ENCODE peak calls at places on chromosomes 2 and 18, in ten cellular contexts. R is gastrocnemius medialis; Y is adrenal gland; M is WTC11; B is cardiac muscle cell; Q is AG10803; E is breast epithelium; P is HFF-Myc; L is choroid plexus epithelial cell; N is CD8-positive, alpha-beta T cell. K is an unnamed sample.

GRCh38 chr18:22115573-22115972 is 53.8 kb upstream of the GATA6 start:
- DNase-seq in R (no peak), Y (no peak), M (peak), B (peak), Q (no peak), E (no peak), P (no peak), L (no peak), N (no peak), K (no peak)

GRCh38 chr18:59446012-59446411 is 86.9 kb upstream of the LMAN1 start:
- DNase-seq in R (no peak), Y (no peak), M (no peak), B (peak), Q (peak), E (no peak), P (no peak), L (peak), N (no peak), K (no peak)

GRCh38 chr2:237190958-237191692 is 105.4 kb downstream of the COPS8 start:
- DNase-seq in R (no peak), Y (no peak), M (no peak), B (no peak), Q (no peak), E (no peak), P (no peak), L (no peak), N (no peak), K (no peak)

GRCh38 chr2:64988420-64989125 is 626 bp upstream of the SLC1A4 start:
- DNase-seq in R (peak), Y (peak), M (peak), B (peak), Q (peak), E (peak), P (peak), L (peak), N (peak), K (peak)

GRCh38 chr2:134361648-134362047 is 107.8 kb downstream of the MGAT5 start:
- DNase-seq in R (no peak), Y (no peak), M (no peak), B (no peak), Q (no peak), E (no peak), P (no peak), L (peak), N (no peak), K (no peak)

GRCh38 chr2:66541646-66542045 is 106.7 kb downstream of the MEIS1 start:
- DNase-seq in R (no peak), Y (no peak), M (no peak), B (no peak), Q (no peak), E (no peak), P (no peak), L (no peak), N (no peak), K (no peak)

GRCh38 chr2:107730898-107731297 is 95.8 kb upstream of the RGPD4 start:
- DNase-seq in R (no peak), Y (no peak), M (no peak), B (no peak), Q (peak), E (no peak), P (no peak), L (no peak), N (no peak), K (no peak)

GRCh38 chr2:3479430-3480320 is 39.7 kb downstream of the ADI1 start:
- DNase-seq in R (no peak), Y (no peak), M (no peak), B (no peak), Q (no peak), E (no peak), P (no peak), L (no peak), N (no peak), K (no peak)

GRCh38 chr2:112481050-112481527 is 867 bp upstream of the TTL start:
- DNase-seq in R (peak), Y (peak), M (peak), B (peak), Q (peak), E (peak), P (no peak), L (peak), N (peak), K (peak)

GRCh38 chr2:951224-952006 is 766 bp downstream of the SNTG2 start:
- DNase-seq in R (no peak), Y (no peak), M (peak), B (peak), Q (no peak), E (no peak), P (no peak), L (no peak), N (no peak), K (no peak)

GRCh38 chr2:135875491-135876065 is 665 bp downstream of the MCM6 start:
- DNase-seq in R (peak), Y (peak), M (peak), B (peak), Q (peak), E (peak), P (no peak), L (peak), N (peak), K (no peak)

GRCh38 chr18:13264986-13265900 is 46.7 kb downstream of the LDLRAD4 start:
- DNase-seq in R (no peak), Y (no peak), M (no peak), B (no peak), Q (no peak), E (no peak), P (no peak), L (no peak), N (no peak), K (no peak)

GRCh38 chr2:56100791-56101312 is 82.9 kb upstream of the CCDC85A start:
- DNase-seq in R (no peak), Y (no peak), M (no peak), B (no peak), Q (no peak), E (no peak), P (no peak), L (no peak), N (no peak), K (no peak)

GRCh38 chr2:119517433-119517832 is 6.8 kb downstream of the SCTR start:
- DNase-seq in R (no peak), Y (peak), M (peak), B (peak), Q (peak), E (no peak), P (no peak), L (peak), N (no peak), K (peak)

GRCh38 chr2:109459485-109459884 is 154.3 kb downstream of the SEPTIN10 start:
- DNase-seq in R (no peak), Y (no peak), M (no peak), B (no peak), Q (peak), E (no peak), P (no peak), L (no peak), N (no peak), K (no peak)

GRCh38 chr2:63902149-63902548 is 60.5 kb downstream of the UGP2 start:
- DNase-seq in R (no peak), Y (no peak), M (no peak), B (no peak), Q (no peak), E (no peak), P (no peak), L (no peak), N (no peak), K (no peak)

GRCh38 chr2:200738590-200738989 is 73.1 kb upstream of the BZW1 start:
- DNase-seq in R (no peak), Y (no peak), M (no peak), B (no peak), Q (no peak), E (no peak), P (no peak), L (no peak), N (no peak), K (no peak)

GRCh38 chr2:40371525-40372277 is 80.2 kb downstream of the SLC8A1 start:
- DNase-seq in R (no peak), Y (peak), M (peak), B (peak), Q (peak), E (no peak), P (peak), L (peak), N (no peak), K (no peak)

GRCh38 chr2:100821255-100821912 is 1.4 kb downstream of the NPAS2 start:
- DNase-seq in R (no peak), Y (no peak), M (no peak), B (no peak), Q (no peak), E (no peak), P (no peak), L (peak), N (no peak), K (no peak)

GRCh38 chr2:68987051-68987503 is 12.6 kb downstream of the GKN1 start:
- DNase-seq in R (no peak), Y (peak), M (no peak), B (no peak), Q (no peak), E (no peak), P (no peak), L (peak), N (no peak), K (no peak)

GRCh38 chr2:31317387-31317786 is 83.4 kb downstream of the EHD3 start:
- DNase-seq in R (no peak), Y (no peak), M (no peak), B (no peak), Q (no peak), E (no peak), P (no peak), L (no peak), N (no peak), K (no peak)
- TF ChIP-seq CTCF in R (no peak), Y (no peak), M (no peak), B (no peak), Q (no peak), E (no peak), P (no peak), L (peak), N (no peak), K (no peak)

DNA sequence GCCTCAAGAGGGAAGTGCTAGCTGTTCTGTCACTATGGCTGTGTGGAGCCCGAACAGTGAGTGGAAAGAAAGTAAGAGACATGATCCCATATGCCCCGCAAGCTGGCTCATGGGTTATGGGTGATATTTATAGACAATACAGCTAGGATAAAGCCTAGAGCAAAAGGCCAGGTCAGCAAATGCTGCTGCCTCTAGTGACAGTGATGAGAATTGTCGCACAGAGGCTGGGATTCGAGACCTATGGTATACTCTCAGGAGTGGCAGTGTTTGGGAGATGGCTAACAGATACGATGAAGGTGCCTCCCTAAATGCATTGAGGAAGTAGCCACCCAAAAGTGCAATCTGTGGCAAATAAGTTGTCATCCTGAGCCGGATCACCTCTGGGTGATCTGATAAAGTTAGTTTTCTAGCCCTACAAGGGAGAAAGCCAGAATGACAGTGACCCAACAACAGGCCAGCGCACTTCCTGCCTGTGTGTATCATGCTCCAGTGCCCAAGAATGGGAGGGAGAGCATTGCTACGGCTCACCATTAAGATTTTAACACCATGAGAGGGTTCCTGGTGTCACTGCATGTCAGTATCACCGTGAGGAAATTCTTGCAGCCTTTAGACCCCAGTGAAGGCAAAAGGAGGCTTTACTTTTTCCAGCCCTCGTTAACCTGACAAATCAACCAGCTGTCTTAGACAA is 92.3 kb upstream of the TGFA start:
- DNase-seq in R (no peak), Y (no peak), M (peak), B (peak), Q (no peak), E (no peak), P (no peak), L (no peak), N (no peak), K (no peak)
- TF ChIP-seq CTCF in R (no peak), Y (no peak), M (peak), B (no peak), Q (peak), E (no peak), P (no peak), L (peak), N (no peak), K (peak)

GRCh38 chr2:73177645-73178255 is 24.6 kb upstream of the NOTO start:
- DNase-seq in R (no peak), Y (no peak), M (peak), B (no peak), Q (no peak), E (no peak), P (no peak), L (no peak), N (no peak), K (no peak)
- TF ChIP-seq CTCF in R (no peak), Y (no peak), M (no peak), B (no peak), Q (no peak), E (no peak), P (no peak), L (no peak), N (peak), K (no peak)

GRCh38 chr2:218516614-218517013 is 51.5 kb downstream of the USP37 start:
- DNase-seq in R (no peak), Y (no peak), M (no peak), B (no peak), Q (no peak), E (no peak), P (no peak), L (peak), N (no peak), K (no peak)
- TF ChIP-seq CTCF in R (no peak), Y (no peak), M (peak), B (peak), Q (peak), E (no peak), P (peak), L (peak), N (peak), K (no peak)

GRCh38 chr2:70977605-70978205 is 725 bp upstream of the ANKRD53 start:
- DNase-seq in R (no peak), Y (peak), M (no peak), B (no peak), Q (peak), E (peak), P (no peak), L (peak), N (no peak), K (no peak)
- TF ChIP-seq CTCF in R (no peak), Y (no peak), M (peak), B (no peak), Q (no peak), E (peak), P (peak), L (no peak), N (peak), K (no peak)

GRCh38 chr2:210895132-210895531 is 338.7 kb downstream of the CPS1 start:
- DNase-seq in R (no peak), Y (no peak), M (peak), B (peak), Q (no peak), E (no peak), P (no peak), L (no peak), N (no peak), K (no peak)
- TF ChIP-seq CTCF in R (no peak), Y (no peak), M (no peak), B (no peak), Q (no peak), E (no peak), P (no peak), L (peak), N (no peak), K (no peak)

GRCh38 chr2:132875193-132875592 is 205.2 kb upstream of the LYPD1 start:
- DNase-seq in R (no peak), Y (no peak), M (no peak), B (no peak), Q (no peak), E (no peak), P (no peak), L (no peak), N (no peak), K (no peak)
- TF ChIP-seq CTCF in R (no peak), Y (no peak), M (no peak), B (no peak), Q (no peak), E (no peak), P (no peak), L (no peak), N (no peak), K (no peak)

DNA sequence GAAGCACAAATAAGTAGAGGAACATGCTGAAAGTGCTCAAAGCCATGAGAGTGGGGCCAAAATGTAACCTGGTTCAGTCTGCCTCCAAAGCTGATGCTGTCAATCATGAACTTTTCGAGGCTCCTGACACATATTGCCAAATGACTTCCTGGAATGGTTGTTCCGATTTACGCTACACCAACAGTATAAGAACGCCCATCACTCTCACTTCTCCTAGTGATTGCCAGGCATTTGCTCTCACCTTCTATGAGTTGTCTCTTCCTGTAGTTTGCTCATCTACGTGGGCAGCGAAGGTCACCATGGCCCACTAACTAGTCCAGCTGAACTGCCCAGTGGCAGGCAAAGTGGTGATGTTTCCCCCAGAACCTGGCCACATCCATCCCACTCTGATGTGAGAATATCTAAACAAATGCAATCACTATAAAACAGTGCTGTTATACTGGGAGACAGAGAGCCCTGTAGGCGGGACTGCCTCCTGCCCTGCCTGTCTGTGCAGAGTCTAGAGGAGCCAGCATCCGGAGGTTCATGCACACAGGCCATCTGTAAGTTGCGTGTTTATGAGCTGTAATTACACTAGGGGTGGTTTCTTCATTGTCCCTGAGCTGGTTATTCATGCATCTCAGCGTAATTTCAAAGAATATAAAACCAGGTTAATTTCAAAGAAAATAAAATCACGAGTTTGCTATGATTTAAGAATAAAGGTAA is 8.8 kb upstream of the CABLES1 start:
- DNase-seq in R (no peak), Y (no peak), M (no peak), B (no peak), Q (peak), E (peak), P (no peak), L (no peak), N (no peak), K (no peak)
- TF ChIP-seq CTCF in R (no peak), Y (no peak), M (no peak), B (no peak), Q (no peak), E (no peak), P (no peak), L (no peak), N (no peak), K (no peak)

DNA sequence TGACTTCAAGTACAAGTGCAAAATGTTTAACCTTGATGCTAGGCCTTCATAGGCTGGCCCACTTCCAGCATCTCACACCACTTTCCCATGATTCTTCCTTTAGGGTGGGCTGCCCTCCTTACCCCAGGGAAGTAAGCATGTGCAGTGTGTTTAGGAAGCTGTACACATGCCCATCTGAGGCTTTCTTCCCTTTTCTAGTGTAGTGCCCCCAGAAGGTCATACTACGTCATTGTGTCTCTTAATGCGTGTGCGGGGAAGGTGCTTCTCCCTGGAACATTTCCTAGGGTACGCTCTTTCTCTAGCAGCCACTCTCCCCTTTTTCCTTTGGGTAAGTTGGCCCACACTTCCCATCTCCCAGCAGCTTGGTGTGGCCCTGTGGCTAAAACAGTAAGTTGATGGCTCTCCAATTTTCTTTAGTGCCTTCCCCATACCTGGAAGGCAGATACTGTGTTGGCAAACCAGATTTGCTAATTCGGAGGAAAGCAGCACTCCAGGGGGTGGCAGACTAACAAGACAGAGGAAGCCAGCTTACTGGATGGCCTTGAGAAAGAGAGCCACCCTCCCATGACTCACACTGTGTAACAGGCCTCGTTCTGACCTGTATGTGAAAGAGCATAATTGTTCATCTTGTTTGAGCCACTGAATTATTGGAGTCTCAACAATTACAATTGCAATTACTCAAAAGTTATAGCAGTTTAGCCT is 1.1 kb upstream of the SULT6B1 start:
- DNase-seq in R (no peak), Y (peak), M (peak), B (no peak), Q (peak), E (no peak), P (peak), L (peak), N (no peak), K (no peak)
- TF ChIP-seq CTCF in R (no peak), Y (no peak), M (no peak), B (peak), Q (peak), E (no peak), P (no peak), L (peak), N (no peak), K (no peak)

DNA sequence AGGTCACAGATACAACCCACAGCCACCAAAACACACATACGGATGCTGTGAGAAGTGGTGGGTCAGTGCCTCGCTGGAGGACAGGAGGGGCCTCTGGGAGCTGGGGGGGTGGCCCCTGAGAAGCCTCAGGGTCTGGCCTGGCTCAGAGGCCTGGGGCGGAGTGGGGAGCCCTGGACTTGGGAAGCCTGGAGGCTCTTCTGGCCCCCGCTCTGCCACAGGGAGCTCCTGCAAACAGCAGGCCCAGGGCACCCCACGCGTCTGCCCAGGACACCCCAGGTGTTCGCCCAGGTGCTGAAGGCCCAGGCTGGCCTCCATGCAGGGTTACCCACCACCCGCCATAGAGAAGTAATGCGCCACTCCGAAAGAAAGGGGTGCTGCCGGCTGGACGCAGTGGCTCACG is 25.9 kb downstream of the THAP4 start:
- DNase-seq in R (no peak), Y (no peak), M (no peak), B (no peak), Q (no peak), E (no peak), P (no peak), L (no peak), N (no peak), K (no peak)
- TF ChIP-seq CTCF in R (no peak), Y (no peak), M (no peak), B (no peak), Q (no peak), E (no peak), P (no peak), L (no peak), N (no peak), K (no peak)